ENCODE peak calls at places on chromosome 21, in eight cellular contexts. O, D, A, W, R, X, H and L are unnamed samples.

GRCh38 chr21:29164330-29164942 is 34.0 kb downstream of the MAP3K7CL start:
- DNase-seq in O (no peak), D (peak), A (peak), W (peak), R (peak), X (peak), H (no peak), L (peak)

GRCh38 chr21:21897275-21897883 is 899.2 kb downstream of the NCAM2 start:
- DNase-seq in O (no peak), D (peak), A (no peak), W (no peak), R (no peak), X (no peak), H (no peak), L (peak)

GRCh38 chr21:46111193-46111571 is 13.3 kb downstream of the COL6A2 start:
- DNase-seq in O (peak), D (no peak), A (no peak), W (no peak), R (no peak), X (no peak), H (no peak), L (no peak)

GRCh38 chr21:32653326-32653901 is 41.2 kb upstream of the CFAP298 start:
- DNase-seq in O (peak), D (peak), A (peak), W (peak), R (peak), X (no peak), H (no peak), L (no peak)

GRCh38 chr21:35256468-35256988 is 207.4 kb upstream of the RUNX1 start:
- DNase-seq in O (no peak), D (peak), A (peak), W (peak), R (peak), X (peak), H (peak), L (peak)

GRCh38 chr21:46325073-46325912 is 1.3 kb downstream of the PCNT start:
- DNase-seq in O (peak), D (peak), A (peak), W (peak), R (peak), X (no peak), H (no peak), L (peak)

GRCh38 chr21:20902511-20902910 is 95.7 kb upstream of the NCAM2 start:
- DNase-seq in O (no peak), D (peak), A (no peak), W (no peak), R (no peak), X (no peak), H (no peak), L (no peak)

GRCh38 chr21:46459024-46459355 is 299 bp downstream of the DIP2A start:
- DNase-seq in O (no peak), D (no peak), A (no peak), W (no peak), R (no peak), X (no peak), H (no peak), L (no peak)

GRCh38 chr21:35020446-35020845 is 28.7 kb downstream of the RUNX1 start:
- DNase-seq in O (no peak), D (no peak), A (no peak), W (no peak), R (no peak), X (no peak), H (no peak), L (no peak)

GRCh38 chr21:34846214-34846575 is 177.4 kb downstream of the CLIC6 start:
- DNase-seq in O (no peak), D (peak), A (no peak), W (no peak), R (no peak), X (no peak), H (no peak), L (no peak)

GRCh38 chr21:33685613-33686197 is 43.4 kb downstream of the ITSN1 start:
- DNase-seq in O (no peak), D (peak), A (peak), W (peak), R (no peak), X (peak), H (no peak), L (peak)

GRCh38 chr21:35578831-35579470 is 481.4 kb downstream of the SETD4 start:
- DNase-seq in O (no peak), D (peak), A (no peak), W (no peak), R (no peak), X (no peak), H (no peak), L (no peak)

GRCh38 chr21:35075546-35075945 is 26.4 kb upstream of the RUNX1 start:
- DNase-seq in O (no peak), D (no peak), A (peak), W (peak), R (no peak), X (no peak), H (no peak), L (peak)

GRCh38 chr21:34129971-34130597 is 56.7 kb downstream of the MRPS6 start:
- DNase-seq in O (no peak), D (no peak), A (no peak), W (no peak), R (peak), X (no peak), H (no peak), L (peak)

GRCh38 chr21:31459457-31459856 is 115.4 kb upstream of the TIAM1 start:
- DNase-seq in O (peak), D (peak), A (no peak), W (no peak), R (peak), X (no peak), H (no peak), L (no peak)
- TF ChIP-seq CTCF in O (peak), D (peak), A (peak), W (no peak), R (peak), X (no peak), H (no peak), L (no peak)

GRCh38 chr21:19507682-19508260 is 1104.2 kb upstream of the TMPRSS15 start:
- DNase-seq in O (no peak), D (peak), A (no peak), W (no peak), R (peak), X (no peak), H (no peak), L (no peak)
- TF ChIP-seq CTCF in O (peak), D (no peak), A (peak), W (no peak), R (peak), X (no peak), H (no peak), L (peak)

DNA sequence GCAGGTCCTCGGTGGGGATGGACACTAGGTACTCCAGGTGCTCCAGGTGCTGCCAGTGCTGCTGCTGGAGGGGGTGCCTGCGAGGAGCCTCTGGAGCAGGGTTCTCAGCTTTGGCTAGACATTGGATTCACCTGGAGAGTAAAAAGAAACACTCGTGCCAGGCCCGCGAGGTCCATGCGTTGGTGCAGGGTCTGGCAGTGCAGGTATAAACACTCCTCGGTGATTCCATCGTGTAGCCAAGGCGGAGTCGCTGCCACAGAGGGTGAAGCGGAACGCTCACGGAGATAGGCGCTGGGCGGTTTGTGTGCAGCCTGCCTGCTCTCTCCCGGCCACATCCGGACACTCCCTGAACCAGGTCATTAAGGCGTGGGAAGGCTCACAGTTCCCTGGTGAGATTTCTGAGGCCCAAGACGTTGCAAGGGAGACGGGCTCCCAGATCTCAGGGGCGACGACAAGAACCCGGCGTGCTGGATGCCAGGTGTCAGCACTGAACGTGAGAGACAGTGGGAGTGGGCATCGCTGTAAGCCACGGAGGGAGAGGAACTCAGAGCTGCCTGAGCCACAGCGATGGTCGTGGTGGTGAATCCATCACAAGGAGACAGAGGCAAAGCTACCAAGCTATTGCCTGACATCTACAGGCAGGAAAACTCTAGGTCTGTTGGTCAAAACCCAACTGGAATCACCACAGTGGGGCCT is 17.2 kb upstream of the SUMO3 start:
- DNase-seq in O (no peak), D (no peak), A (no peak), W (no peak), R (peak), X (no peak), H (no peak), L (no peak)
- TF ChIP-seq CTCF in O (no peak), D (no peak), A (no peak), W (no peak), R (peak), X (no peak), H (no peak), L (no peak)

GRCh38 chr21:36587388-36587787 is 107.5 kb upstream of the CLDN14 start:
- DNase-seq in O (no peak), D (peak), A (peak), W (no peak), R (no peak), X (no peak), H (no peak), L (no peak)

GRCh38 chr21:36583591-36583990 is 103.7 kb upstream of the CLDN14 start:
- DNase-seq in O (no peak), D (no peak), A (no peak), W (no peak), R (no peak), X (no peak), H (no peak), L (no peak)

GRCh38 chr21:36591326-36591970 is 107.5 kb upstream of the SIM2 start:
- DNase-seq in O (no peak), D (peak), A (no peak), W (no peak), R (no peak), X (no peak), H (no peak), L (no peak)

GRCh38 chr21:36584980-36585940 is 105.3 kb upstream of the CLDN14 start:
- DNase-seq in O (no peak), D (no peak), A (no peak), W (no peak), R (no peak), X (no peak), H (no peak), L (no peak)

DNA sequence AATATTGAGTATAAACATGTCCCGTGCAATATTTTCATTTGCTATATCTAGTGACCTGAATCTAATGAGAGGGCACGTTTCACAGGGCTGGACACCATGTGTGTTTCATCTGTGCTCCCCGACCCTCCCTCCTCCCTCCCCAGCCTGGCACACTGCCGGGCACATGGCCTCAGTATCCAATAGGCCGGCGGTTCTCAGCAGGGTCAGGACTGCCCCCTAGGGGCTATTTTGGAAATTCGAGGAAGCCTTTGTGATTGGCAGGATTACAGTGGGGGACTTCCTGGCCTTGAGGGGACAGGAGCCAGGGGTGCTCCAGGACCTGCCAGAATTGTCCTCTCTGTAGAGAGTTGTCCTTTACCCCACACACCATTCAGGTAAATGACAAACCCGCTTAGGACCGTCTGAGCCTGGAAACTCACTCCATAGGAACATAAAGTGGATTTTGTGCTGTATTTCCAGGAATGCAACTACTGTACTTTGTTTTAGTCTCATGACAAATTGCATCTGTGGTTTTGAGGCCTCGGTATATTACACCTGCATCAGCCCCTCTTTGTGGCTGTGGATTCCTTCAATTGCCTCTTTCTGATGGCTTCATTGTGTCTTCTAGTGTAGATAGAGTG is 109.5 kb upstream of the SIM2 start:
- DNase-seq in O (peak), D (peak), A (peak), W (peak), R (peak), X (peak), H (no peak), L (peak)
- TF ChIP-seq CTCF in O (peak), D (peak), A (peak), W (peak), R (peak), X (peak), H (no peak), L (peak)

DNA sequence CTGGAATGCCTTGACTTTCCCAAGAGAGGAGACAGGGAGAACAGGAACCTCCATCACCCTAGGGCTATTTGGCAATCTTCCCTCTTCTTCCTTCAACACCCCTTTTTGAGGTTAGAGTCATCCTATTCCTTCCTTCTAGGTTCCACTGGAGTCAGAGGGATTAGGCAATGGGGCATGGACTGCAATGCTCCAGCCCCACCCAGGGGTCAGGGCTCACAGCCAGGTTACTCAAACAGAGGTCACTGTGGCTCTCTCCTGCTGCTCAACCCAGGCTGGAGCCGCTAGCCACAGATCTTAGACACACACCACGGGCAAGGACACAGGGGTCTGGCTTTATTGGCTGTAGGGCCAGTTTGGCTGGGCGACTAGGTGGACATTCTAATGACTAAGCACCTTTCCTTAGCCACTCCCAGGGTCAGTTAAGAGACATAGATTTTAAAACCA is 145.5 kb upstream of the NRIP1 start:
- DNase-seq in O (no peak), D (peak), A (no peak), W (no peak), R (peak), X (peak), H (peak), L (no peak)
- TF ChIP-seq CTCF in O (no peak), D (no peak), A (no peak), W (no peak), R (no peak), X (no peak), H (no peak), L (no peak)

GRCh38 chr21:37060296-37060695 is 12.6 kb downstream of the PIGP start:
- DNase-seq in O (no peak), D (peak), A (peak), W (peak), R (no peak), X (peak), H (no peak), L (peak)
- TF ChIP-seq CTCF in O (no peak), D (no peak), A (peak), W (peak), R (no peak), X (peak), H (no peak), L (peak)

DNA sequence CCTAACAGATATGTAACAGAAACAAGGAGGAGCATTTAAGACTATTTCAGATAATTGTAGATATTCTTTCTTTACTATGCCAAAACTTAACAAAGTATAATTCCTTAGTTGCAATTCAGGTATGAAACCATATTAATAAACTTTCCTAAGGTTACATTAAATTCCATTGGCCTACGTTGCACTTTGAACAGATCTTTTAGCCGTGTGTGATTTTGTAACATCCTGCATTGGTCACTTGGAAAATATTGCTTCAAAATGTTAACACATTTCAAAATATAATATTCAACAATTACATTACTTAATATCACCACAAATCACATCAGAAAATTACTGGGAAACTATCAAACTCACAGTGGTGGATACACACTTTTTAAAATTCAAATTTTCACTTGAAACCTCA is 20.2 kb downstream of the ETS2 start:
- DNase-seq in O (no peak), D (peak), A (no peak), W (no peak), R (no peak), X (no peak), H (no peak), L (no peak)
- TF ChIP-seq CTCF in O (no peak), D (no peak), A (no peak), W (no peak), R (no peak), X (no peak), H (no peak), L (no peak)